ENCODE peak calls at places on chromosomes 16 and 17, in seven cellular contexts. One of them, this sample, is unnamed.
A peak's percentile ranks its signal among the peaks of the same experiment; 100 is the strongest.

GRCh38 chr17:40314557-40314953 is 5.6 kb downstream of the RARA start:
- DNase-seq in ovary: peak; percentile 63
- DNase-seq in PC-9: peak; percentile 95
- DNase-seq in psoas muscle: peak; percentile 95
- DNase-seq in pancreas: peak; percentile 84
- DNase-seq in lung: peak; percentile 94
- DNase-seq in body of pancreas: peak; percentile 95
- DNase-seq in this sample: peak; percentile 96

GRCh38 chr17:34485999-34486398 is 93.4 kb upstream of the TMEM132E start:
- DNase-seq in ovary: no peak
- DNase-seq in PC-9: no peak
- DNase-seq in psoas muscle: no peak
- DNase-seq in pancreas: no peak
- DNase-seq in lung: no peak
- DNase-seq in body of pancreas: no peak
- DNase-seq in this sample: no peak

GRCh38 chr16:68384293-68385255 is 63.7 kb downstream of the SMPD3 start:
- DNase-seq in ovary: no peak
- DNase-seq in PC-9: no peak
- DNase-seq in psoas muscle: no peak
- DNase-seq in pancreas: no peak
- DNase-seq in lung: no peak
- DNase-seq in body of pancreas: no peak
- DNase-seq in this sample: no peak

GRCh38 chr16:89363621-89364393 is 126.6 kb downstream of the ANKRD11 start:
- DNase-seq in ovary: no peak
- DNase-seq in PC-9: peak; percentile 74
- DNase-seq in psoas muscle: no peak
- DNase-seq in pancreas: no peak
- DNase-seq in lung: peak; percentile 50
- DNase-seq in body of pancreas: peak; percentile 63
- DNase-seq in this sample: peak; percentile 71

GRCh38 chr17:43766413-43767052 is 7.9 kb upstream of the SOST start:
- DNase-seq in ovary: peak; percentile 52
- DNase-seq in PC-9: peak; percentile 46
- DNase-seq in psoas muscle: peak; percentile 64
- DNase-seq in pancreas: peak; percentile 35
- DNase-seq in lung: no peak
- DNase-seq in body of pancreas: peak; percentile 55
- DNase-seq in this sample: no peak

GRCh38 chr17:35726609-35727460 is 4.6 kb upstream of the RASL10B start:
- DNase-seq in ovary: no peak
- DNase-seq in PC-9: peak; percentile 74
- DNase-seq in psoas muscle: peak; percentile 64
- DNase-seq in pancreas: peak; percentile 39
- DNase-seq in lung: no peak
- DNase-seq in body of pancreas: peak; percentile 55
- DNase-seq in this sample: peak; percentile 85

GRCh38 chr16:57377080-57377841 is 5.0 kb downstream of the CX3CL1 start:
- DNase-seq in ovary: no peak
- DNase-seq in PC-9: peak; percentile 72
- DNase-seq in psoas muscle: no peak
- DNase-seq in pancreas: no peak
- DNase-seq in lung: no peak
- DNase-seq in body of pancreas: no peak
- DNase-seq in this sample: no peak

GRCh38 chr16:30351586-30352419 is 3.3 kb downstream of the CD2BP2 start:
- DNase-seq in ovary: peak; percentile 86
- DNase-seq in PC-9: no peak
- DNase-seq in psoas muscle: peak; percentile 89
- DNase-seq in pancreas: peak; percentile 93
- DNase-seq in lung: peak; percentile 86
- DNase-seq in body of pancreas: peak; percentile 94
- DNase-seq in this sample: peak; percentile 87

GRCh38 chr17:67469208-67469980 is 92.3 kb downstream of the PITPNC1 start:
- DNase-seq in ovary: no peak
- DNase-seq in PC-9: peak; percentile 16
- DNase-seq in psoas muscle: no peak
- DNase-seq in pancreas: no peak
- DNase-seq in lung: no peak
- DNase-seq in body of pancreas: no peak
- DNase-seq in this sample: no peak

GRCh38 chr17:79668344-79669250 is 57.7 kb upstream of the RBFOX3 start:
- DNase-seq in ovary: no peak
- DNase-seq in PC-9: no peak
- DNase-seq in psoas muscle: no peak
- DNase-seq in pancreas: no peak
- DNase-seq in lung: no peak
- DNase-seq in body of pancreas: no peak
- DNase-seq in this sample: peak; percentile 66

GRCh38 chr16:48193846-48194245 is 38.1 kb upstream of the ABCC12 start:
- DNase-seq in ovary: no peak
- DNase-seq in PC-9: no peak
- DNase-seq in psoas muscle: no peak
- DNase-seq in pancreas: no peak
- DNase-seq in lung: no peak
- DNase-seq in body of pancreas: no peak
- DNase-seq in this sample: no peak

DNA sequence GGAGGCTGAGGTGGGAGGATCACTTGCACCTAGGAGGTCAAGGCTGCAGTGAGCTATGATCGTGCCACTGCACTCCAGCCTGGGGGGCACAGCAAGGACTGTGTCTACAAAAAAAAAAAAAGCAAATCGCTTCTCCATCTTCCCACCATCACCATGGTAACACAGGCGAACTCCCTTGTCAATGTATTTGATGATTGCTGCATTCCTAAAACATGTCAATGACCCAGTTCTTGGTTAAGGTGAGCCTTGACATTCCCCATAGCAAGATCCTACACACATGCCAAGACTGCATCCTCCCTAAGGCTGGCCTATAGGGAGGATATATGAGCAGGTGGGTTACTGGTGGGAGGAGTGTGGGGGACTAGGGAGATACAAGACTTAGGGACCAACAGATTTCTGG is 12.2 kb downstream of the CNTNAP1 start:
- DNase-seq in ovary: no peak
- DNase-seq in PC-9: no peak
- DNase-seq in psoas muscle: no peak
- DNase-seq in pancreas: no peak
- DNase-seq in lung: no peak
- DNase-seq in body of pancreas: no peak
- DNase-seq in this sample: no peak
- H3K36me3 ChIP-seq in ovary: no peaks in the 10 kb centered on the region
- H3K36me3 ChIP-seq in PC-9: no peaks in the 10 kb centered on the region
- H3K36me3 ChIP-seq in psoas muscle: no peaks in the 10 kb centered on the region
- H3K36me3 ChIP-seq in pancreas: no peaks in the 10 kb centered on the region
- H3K36me3 ChIP-seq in lung: no peaks in the 10 kb centered on the region
- H3K36me3 ChIP-seq in body of pancreas: peaks cover 1% of the 10 kb centered on the region
- H3K36me3 ChIP-seq in this sample: peaks cover 2% of the 10 kb centered on the region

GRCh38 chr17:42579794-42580551 is 2.4 kb upstream of the PSMC3IP start:
- DNase-seq in ovary: no peak
- DNase-seq in PC-9: no peak
- DNase-seq in psoas muscle: no peak
- DNase-seq in pancreas: no peak
- DNase-seq in lung: no peak
- DNase-seq in body of pancreas: no peak
- DNase-seq in this sample: no peak
- H3K36me3 ChIP-seq in ovary: no peaks in the 10 kb centered on the region
- H3K36me3 ChIP-seq in PC-9: peaks cover 15% of the 10 kb centered on the region
- H3K36me3 ChIP-seq in psoas muscle: peaks cover 6% of the 10 kb centered on the region
- H3K36me3 ChIP-seq in pancreas: peaks cover 18% of the 10 kb centered on the region
- H3K36me3 ChIP-seq in lung: peaks cover 22% of the 10 kb centered on the region
- H3K36me3 ChIP-seq in body of pancreas: peaks cover 28% of the 10 kb centered on the region
- H3K36me3 ChIP-seq in this sample: peaks cover 23% of the 10 kb centered on the region

DNA sequence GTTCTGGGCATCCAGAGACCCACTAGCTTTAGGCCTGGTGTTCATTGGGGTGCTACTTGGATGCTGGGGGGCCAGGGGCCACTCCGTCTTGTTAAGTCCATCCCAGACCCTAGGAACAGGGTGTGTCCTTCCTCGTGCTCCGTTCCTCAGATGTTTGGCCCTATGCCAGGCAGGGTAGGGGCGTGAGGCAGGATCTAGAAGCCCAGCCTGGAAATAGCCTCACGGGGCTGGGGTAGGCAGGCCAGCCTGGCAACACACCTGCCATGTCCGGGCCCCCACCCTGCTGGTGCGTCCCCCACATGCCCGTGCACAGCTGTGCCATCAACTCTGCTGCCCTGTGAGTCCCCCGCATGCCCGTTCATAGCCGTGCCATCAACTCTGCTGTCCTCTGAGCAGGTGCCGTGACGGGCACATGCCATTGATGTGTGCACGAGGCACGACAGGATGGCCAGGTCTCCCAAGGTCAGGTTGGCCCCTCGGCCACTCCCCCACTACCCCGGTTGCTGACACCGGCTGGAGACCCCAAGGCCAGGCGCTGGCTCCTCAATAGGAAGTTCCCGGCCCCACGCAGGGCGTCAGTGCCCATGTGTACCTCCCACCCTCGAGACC is 36.8 kb downstream of the GINS2 start:
- DNase-seq in ovary: peak; percentile 69
- DNase-seq in PC-9: no peak
- DNase-seq in psoas muscle: peak; percentile 29
- DNase-seq in pancreas: no peak
- DNase-seq in lung: no peak
- DNase-seq in body of pancreas: no peak
- DNase-seq in this sample: no peak
- H3K36me3 ChIP-seq in ovary: no peaks in the 10 kb centered on the region
- H3K36me3 ChIP-seq in PC-9: peaks cover 5% of the 10 kb centered on the region
- H3K36me3 ChIP-seq in psoas muscle: no peaks in the 10 kb centered on the region
- H3K36me3 ChIP-seq in pancreas: peaks cover 24% of the 10 kb centered on the region
- H3K36me3 ChIP-seq in lung: no peaks in the 10 kb centered on the region
- H3K36me3 ChIP-seq in body of pancreas: peaks cover 20% of the 10 kb centered on the region
- H3K36me3 ChIP-seq in this sample: no peaks in the 10 kb centered on the region

GRCh38 chr17:54945671-54946070 is 22.8 kb downstream of the COX11 start:
- DNase-seq in ovary: no peak
- DNase-seq in PC-9: no peak
- DNase-seq in psoas muscle: no peak
- DNase-seq in pancreas: no peak
- DNase-seq in lung: no peak
- DNase-seq in body of pancreas: no peak
- DNase-seq in this sample: no peak

GRCh38 chr17:54947396-54947795 is 21.1 kb downstream of the COX11 start:
- DNase-seq in ovary: no peak
- DNase-seq in PC-9: no peak
- DNase-seq in psoas muscle: no peak
- DNase-seq in pancreas: no peak
- DNase-seq in lung: no peak
- DNase-seq in body of pancreas: no peak
- DNase-seq in this sample: no peak

GRCh38 chr17:54951286-54951685 is 17.2 kb downstream of the COX11 start:
- DNase-seq in ovary: no peak
- DNase-seq in PC-9: no peak
- DNase-seq in psoas muscle: no peak
- DNase-seq in pancreas: no peak
- DNase-seq in lung: no peak
- DNase-seq in body of pancreas: no peak
- DNase-seq in this sample: no peak

GRCh38 chr17:54948380-54948779 is 20.1 kb downstream of the COX11 start:
- DNase-seq in ovary: no peak
- DNase-seq in PC-9: peak; percentile 70
- DNase-seq in psoas muscle: no peak
- DNase-seq in pancreas: no peak
- DNase-seq in lung: no peak
- DNase-seq in body of pancreas: no peak
- DNase-seq in this sample: no peak

DNA sequence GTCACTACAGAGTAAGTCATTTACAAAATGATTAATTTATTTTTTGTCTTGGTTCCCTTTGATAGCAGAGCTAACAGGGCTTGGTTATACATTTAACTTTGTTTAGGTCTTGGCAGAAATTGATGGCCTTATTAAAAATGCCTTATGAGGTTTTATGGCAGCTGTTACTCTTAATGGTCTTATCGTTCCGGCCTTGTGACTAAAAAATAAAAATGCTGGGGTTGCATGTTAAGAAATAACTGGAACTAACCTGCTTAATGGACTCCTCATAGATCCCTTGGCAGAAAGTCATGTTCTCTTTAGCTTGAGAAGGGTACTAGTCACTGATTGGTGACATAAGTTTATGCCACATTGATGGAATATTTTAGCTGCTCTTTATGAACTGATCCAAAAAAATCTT is 18.3 kb downstream of the COX11 start:
- DNase-seq in ovary: no peak
- DNase-seq in PC-9: no peak
- DNase-seq in psoas muscle: no peak
- DNase-seq in pancreas: no peak
- DNase-seq in lung: no peak
- DNase-seq in body of pancreas: no peak
- DNase-seq in this sample: no peak
- H3K36me3 ChIP-seq in ovary: no peaks in the 10 kb centered on the region
- H3K36me3 ChIP-seq in PC-9: peaks cover 58% of the 10 kb centered on the region
- H3K36me3 ChIP-seq in psoas muscle: no peaks in the 10 kb centered on the region
- H3K36me3 ChIP-seq in pancreas: no peaks in the 10 kb centered on the region
- H3K36me3 ChIP-seq in lung: peaks cover 3% of the 10 kb centered on the region
- H3K36me3 ChIP-seq in body of pancreas: peaks cover 2% of the 10 kb centered on the region
- H3K36me3 ChIP-seq in this sample: peaks cover under 1% of the 10 kb centered on the region

GRCh38 chr16:11687606-11688519 is 19.6 kb downstream of the SNN start:
- DNase-seq in ovary: no peak
- DNase-seq in PC-9: no peak
- DNase-seq in psoas muscle: no peak
- DNase-seq in pancreas: no peak
- DNase-seq in lung: no peak
- DNase-seq in body of pancreas: no peak
- DNase-seq in this sample: no peak
- H3K36me3 ChIP-seq in ovary: no peaks in the 10 kb centered on the region
- H3K36me3 ChIP-seq in PC-9: peaks cover 33% of the 10 kb centered on the region
- H3K36me3 ChIP-seq in psoas muscle: peaks cover 14% of the 10 kb centered on the region
- H3K36me3 ChIP-seq in pancreas: peaks cover 26% of the 10 kb centered on the region
- H3K36me3 ChIP-seq in lung: peaks cover 42% of the 10 kb centered on the region
- H3K36me3 ChIP-seq in body of pancreas: peaks cover 31% of the 10 kb centered on the region
- H3K36me3 ChIP-seq in this sample: peaks cover 5% of the 10 kb centered on the region

GRCh38 chr17:7831233-7831632 is 2.8 kb upstream of the KDM6B start:
- DNase-seq in ovary: no peak
- DNase-seq in PC-9: no peak
- DNase-seq in psoas muscle: no peak
- DNase-seq in pancreas: no peak
- DNase-seq in lung: no peak
- DNase-seq in body of pancreas: no peak
- DNase-seq in this sample: peak; percentile 44
- H3K36me3 ChIP-seq in ovary: no peaks in the 10 kb centered on the region
- H3K36me3 ChIP-seq in PC-9: no peaks in the 10 kb centered on the region
- H3K36me3 ChIP-seq in psoas muscle: no peaks in the 10 kb centered on the region
- H3K36me3 ChIP-seq in pancreas: no peaks in the 10 kb centered on the region
- H3K36me3 ChIP-seq in lung: no peaks in the 10 kb centered on the region
- H3K36me3 ChIP-seq in body of pancreas: no peaks in the 10 kb centered on the region
- H3K36me3 ChIP-seq in this sample: no peaks in the 10 kb centered on the region

This sample was measured in aorta.